ENCODE peak calls at places on chromosomes 5 and 9, in five cellular contexts. K is HS-27A, G is GOT3, V is AG20443, U is tibial nerve. W is an unnamed sample.

GRCh38 chr9:87405677-87406544 is 91.8 kb upstream of the DAPK1 start:
- DNase-seq in K (no peak), G (no peak), V (peak), U (peak), W (no peak)

GRCh38 chr5:24547127-24547526 is 97.7 kb downstream of the CDH10 start:
- DNase-seq in K (no peak), G (no peak), V (no peak), U (no peak), W (no peak)

GRCh38 chr9:136572596-136573313 is 26.9 kb upstream of the NOTCH1 start:
- DNase-seq in K (no peak), G (no peak), V (no peak), U (no peak), W (no peak)

GRCh38 chr5:115453391-115454095 is 91.0 kb downstream of the FEM1C start:
- DNase-seq in K (no peak), G (no peak), V (no peak), U (no peak), W (no peak)

GRCh38 chr9:110109331-110110110 is 98.4 kb downstream of the C9orf152 start:
- DNase-seq in K (no peak), G (no peak), V (no peak), U (no peak), W (no peak)

GRCh38 chr9:76592105-76593010 is 133.4 kb downstream of the GCNT1 start:
- DNase-seq in K (no peak), G (no peak), V (peak), U (no peak), W (no peak)

GRCh38 chr9:95024097-95024671 is 293.3 kb downstream of the FANCC start:
- DNase-seq in K (no peak), G (no peak), V (no peak), U (no peak), W (no peak)

GRCh38 chr5:55691265-55692105 is 20.6 kb downstream of the SLC38A9 start:
- DNase-seq in K (no peak), G (no peak), V (peak), U (no peak), W (no peak)

GRCh38 chr5:140575309-140575708 is 10.7 kb downstream of the SLC35A4 start:
- DNase-seq in K (no peak), G (no peak), V (peak), U (peak), W (no peak)

GRCh38 chr5:140242099-140242498 is 60.8 kb downstream of the PFDN1 start:
- DNase-seq in K (no peak), G (no peak), V (no peak), U (no peak), W (no peak)

GRCh38 chr5:37435261-37435660 is 56.1 kb downstream of the WDR70 start:
- DNase-seq in K (no peak), G (no peak), V (peak), U (no peak), W (no peak)

GRCh38 chr5:90473321-90474234 is 993 bp downstream of the MBLAC2 start:
- DNase-seq in K (no peak), G (no peak), V (peak), U (peak), W (no peak)

GRCh38 chr5:170473642-170474041 is 30.2 kb upstream of the KCNIP1 start:
- DNase-seq in K (no peak), G (no peak), V (no peak), U (no peak), W (no peak)

GRCh38 chr5:150605546-150605945 is 34.9 kb upstream of the SYNPO start:
- DNase-seq in K (no peak), G (no peak), V (no peak), U (no peak), W (no peak)

GRCh38 chr5:154356256-154356655 is 89.5 kb upstream of the SAP30L start:
- DNase-seq in K (no peak), G (no peak), V (peak), U (no peak), W (no peak)

GRCh38 chr9:18925880-18926279 is 107.1 kb downstream of the SAXO1 start:
- DNase-seq in K (no peak), G (no peak), V (no peak), U (no peak), W (no peak)

GRCh38 chr5:107840592-107840991 is 169.9 kb upstream of the EFNA5 start:
- DNase-seq in K (no peak), G (no peak), V (no peak), U (no peak), W (no peak)

GRCh38 chr9:137254624-137255447 is at the start of gene NELFB:
- DNase-seq in K (no peak), G (peak), V (peak), U (peak), W (peak)

GRCh38 chr9:70053864-70054263 is 10.2 kb downstream of the MAMDC2 start:
- DNase-seq in K (peak), G (no peak), V (no peak), U (no peak), W (no peak)

W was measured in mesenteric fat pad.